ENCODE peak calls at places on chromosomes 2 and 18, in nine cellular contexts. M is pons; F is dermis microvascular lymphatic vessel endothelial cell; X is LoVo; J is NCI-H2081; Q is cardiac septum; D is astrocyte of the hippocampus; Y is activated T-cell treated with anti-CD3 and anti-CD28 coated beads, Interleukin-2, amount 50 U/mL, for 4 hours; N is tibial nerve. H is an unnamed sample.

GRCh38 chr2:216279459-216279858 is 92.8 kb downstream of the MARCHF4 start:
- DNase-seq in Q (no peak), D (no peak), N (no peak), M (no peak), J (no peak), F (no peak), X (no peak), Y (no peak), H (no peak)

GRCh38 chr18:57854726-57855125 is 51.6 kb upstream of the ATP8B1 start:
- DNase-seq in X (peak; percentile 59), F (no peak), Q (no peak), M (no peak), D (no peak), N (no peak), Y (no peak), J (no peak), H (peak; percentile 82)

GRCh38 chr2:105625632-105626031 is 119.1 kb upstream of the NCK2 start:
- DNase-seq in X (no peak), N (no peak), Q (no peak), M (no peak), D (no peak), Y (no peak), F (no peak), J (no peak), H (no peak)

GRCh38 chr2:241659150-241659739 is 21.8 kb downstream of the ATG4B start:
- DNase-seq in F (peak; percentile 77), Y (peak; percentile 23), Q (peak; percentile 74), J (peak; percentile 58), N (peak; percentile 48), X (no peak), M (peak; percentile 80), D (peak; percentile 85), H (no peak)

GRCh38 chr2:8268172-8268783 is 413.6 kb upstream of the ID2 start:
- DNase-seq in N (no peak), F (no peak), X (no peak), M (no peak), J (no peak), Y (no peak), Q (no peak), D (peak; percentile 46), H (no peak)

GRCh38 chr18:73577365-73577764 is 570.3 kb downstream of the FBXO15 start:
- DNase-seq in M (no peak), J (no peak), Q (no peak), N (no peak), X (no peak), F (no peak), Y (no peak), D (peak; percentile 36), H (no peak)

GRCh38 chr2:109513749-109514588 is 99.8 kb downstream of the SEPTIN10 start:
- DNase-seq in D (peak; percentile 67), F (peak; percentile 14), X (no peak), J (no peak), Q (no peak), N (no peak), Y (no peak), M (no peak), H (no peak)

GRCh38 chr2:237319887-237320286 is 94.1 kb downstream of the COL6A3 start:
- DNase-seq in M (no peak), J (no peak), Q (no peak), D (no peak), N (no peak), Y (no peak), X (no peak), F (no peak), H (no peak)

GRCh38 chr18:5890606-5891360 is 4.5 kb downstream of the TMEM200C start:
- DNase-seq in J (peak; percentile 58), D (peak; percentile 82), X (no peak), F (peak; percentile 30), M (no peak), N (no peak), Y (no peak), Q (no peak), H (peak; percentile 38)

GRCh38 chr2:226813148-226813701 is 13.6 kb upstream of the IRS1 start:
- DNase-seq in X (no peak), F (no peak), D (peak; percentile 20), J (no peak), N (no peak), M (peak; percentile 76), Y (no peak), Q (no peak), H (no peak)

GRCh38 chr2:109720379-109721116 is 73.6 kb upstream of the RGPD5 start:
- DNase-seq in M (peak; percentile 23), Y (no peak), X (no peak), F (no peak), J (no peak), Q (peak; percentile 68), D (peak; percentile 31), N (no peak), H (no peak)

GRCh38 chr2:180907731-180908130 is 72.7 kb upstream of the UBE2E3 start:
- DNase-seq in N (no peak), F (no peak), Y (no peak), J (no peak), Q (no peak), X (no peak), M (no peak), D (peak; percentile 50), H (no peak)

GRCh38 chr2:13056259-13056843 is 339.6 kb downstream of the TRIB2 start:
- DNase-seq in N (no peak), D (peak; percentile 41), F (peak; percentile 34), M (peak; percentile 17), J (no peak), Y (no peak), X (no peak), Q (no peak), H (peak; percentile 25)

GRCh38 chr2:147232225-147232669 is 612.6 kb upstream of the ACVR2A start:
- DNase-seq in M (no peak), D (peak; percentile 21), F (no peak), Q (no peak), J (no peak), Y (no peak), X (no peak), N (no peak), H (peak; percentile 31)

GRCh38 chr2:47007221-47007825 is 91.7 kb upstream of the MCFD2 start:
- DNase-seq in D (no peak), M (no peak), Q (no peak), X (no peak), F (no peak), Y (no peak), N (no peak), J (no peak), H (no peak)

GRCh38 chr2:196613302-196613701 is 26.2 kb upstream of the CCDC150 start:
- DNase-seq in X (no peak), J (no peak), N (no peak), Y (no peak), D (no peak), Q (no peak), M (no peak), F (no peak), H (no peak)

GRCh38 chr18:58253871-58254270 is 209.8 kb downstream of the NEDD4L start:
- DNase-seq in J (no peak), Y (no peak), D (peak; percentile 35), Q (no peak), X (no peak), F (no peak), N (no peak), M (no peak), H (no peak)

GRCh38 chr18:56517181-56517580 is 121.2 kb downstream of the TXNL1 start:
- DNase-seq in Q (no peak), X (no peak), F (peak; percentile 10), N (no peak), M (no peak), D (no peak), Y (no peak), J (no peak), H (no peak)

GRCh38 chr2:6906165-6906751 is 11.0 kb upstream of the RNF144A start:
- DNase-seq in D (no peak), M (no peak), X (no peak), J (no peak), Y (no peak), Q (no peak), N (no peak), F (peak; percentile 28), H (no peak)

GRCh38 chr2:203870481-203870880 is 2.9 kb downstream of the CTLA4 start:
- DNase-seq in M (no peak), D (no peak), N (no peak), Y (no peak), Q (no peak), J (no peak), X (no peak), F (no peak), H (no peak)

GRCh38 chr18:13916559-13916958 is 1.2 kb upstream of the MC2R start:
- DNase-seq in N (no peak), M (no peak), Q (no peak), Y (no peak), J (no peak), D (no peak), X (no peak), F (no peak), H (no peak)

GRCh38 chr2:61816480-61817355 is 37.1 kb downstream of the FAM161A start:
- DNase-seq in Y (no peak), F (no peak), D (peak; percentile 4), M (no peak), N (no peak), J (no peak), Q (no peak), X (no peak), H (no peak)

GRCh38 chr2:222878877-222879601 is 18.2 kb downstream of the ACSL3 start:
- DNase-seq in Y (no peak), F (peak; percentile 43), D (peak; percentile 49), N (no peak), X (no peak), J (no peak), Q (no peak), M (no peak), H (no peak)

H was measured in NCI-H748 treated with DMSO at 0.1 percent for 48 hours.